ENCODE peak calls at places on chromosome 19, in eight cellular contexts. D, O, Y, J, G, Z, A and W are unnamed samples.

GRCh38 chr19:14127929-14128509 is 8.4 kb downstream of the ASF1B start:
- DNase-seq in Z (peak; percentile 55), A (no peak), D (no peak), J (no peak), Y (no peak), O (no peak), G (peak; percentile 50), W (no peak)

GRCh38 chr19:50725218-50725931 is 2.2 kb downstream of the CLEC11A start:
- DNase-seq in A (no peak), D (no peak), J (no peak), Z (no peak), G (no peak), Y (no peak), O (no peak), W (no peak)

GRCh38 chr19:5949792-5950305 is 28.1 kb downstream of the RANBP3 start:
- DNase-seq in G (no peak), Y (no peak), Z (peak; percentile 58), D (no peak), J (no peak), O (no peak), A (no peak), W (no peak)

GRCh38 chr19:15249560-15249874 is 17.3 kb upstream of the EPHX3 start:
- DNase-seq in A (no peak), Y (no peak), J (no peak), G (no peak), O (no peak), Z (no peak), D (no peak), W (no peak)

GRCh38 chr19:13729859-13730258 is 34.5 kb upstream of the MRI1 start:
- DNase-seq in J (no peak), G (no peak), D (no peak), Y (no peak), A (peak; percentile 61), Z (no peak), O (no peak), W (no peak)

GRCh38 chr19:17021793-17022590 is 4.6 kb downstream of the CPAMD8 start:
- DNase-seq in Z (no peak), D (no peak), Y (no peak), G (peak; percentile 16), O (no peak), A (peak; percentile 26), J (no peak), W (no peak)

GRCh38 chr19:55014714-55015113 is 23.4 kb downstream of the GP6 start:
- DNase-seq in Y (no peak), Z (peak; percentile 18), J (no peak), A (no peak), O (no peak), G (no peak), D (no peak), W (peak; percentile 50)

GRCh38 chr19:4596033-4596904 is 36.8 kb upstream of the SEMA6B start:
- DNase-seq in Z (no peak), O (no peak), A (no peak), G (no peak), J (no peak), D (no peak), Y (no peak), W (peak; percentile 91)

GRCh38 chr19:50701367-50701985 is 18.1 kb downstream of the SHANK1 start:
- DNase-seq in D (no peak), J (no peak), A (no peak), Z (no peak), Y (no peak), G (no peak), O (no peak), W (no peak)

GRCh38 chr19:5850189-5850588 is 1.1 kb downstream of the FUT3 start:
- DNase-seq in Y (no peak), Z (no peak), D (no peak), J (no peak), G (peak; percentile 12), A (no peak), O (no peak), W (no peak)

GRCh38 chr19:58097783-58098681 is at the start of gene ZSCAN18:
- DNase-seq in D (peak; percentile 97), G (peak; percentile 98), Z (peak; percentile 99), A (peak; percentile 86), O (peak; percentile 52), Y (peak; percentile 61), J (peak; percentile 98), W (peak; percentile 93)

GRCh38 chr19:38139122-38139521 is 84.9 kb downstream of the DPF1 start:
- DNase-seq in D (no peak), O (no peak), G (no peak), A (no peak), Y (no peak), J (no peak), Z (no peak), W (no peak)

GRCh38 chr19:2552859-2553258 is 76.9 kb downstream of the GADD45B start:
- DNase-seq in D (peak; percentile 91), O (no peak), A (no peak), G (peak; percentile 49), J (no peak), Y (no peak), Z (no peak), W (no peak)

GRCh38 chr19:2550431-2551171 is 74.7 kb downstream of the GADD45B start:
- DNase-seq in D (no peak), A (no peak), J (no peak), G (no peak), Z (peak; percentile 40), Y (no peak), O (no peak), W (peak; percentile 72)

GRCh38 chr19:2551864-2552185 is 75.9 kb downstream of the GADD45B start:
- DNase-seq in O (no peak), A (no peak), Y (no peak), J (no peak), D (no peak), G (no peak), Z (no peak), W (no peak)

GRCh38 chr19:2549701-2550191 is 73.8 kb downstream of the GADD45B start:
- DNase-seq in Y (no peak), D (peak; percentile 71), Z (peak; percentile 81), O (no peak), G (peak; percentile 85), A (peak; percentile 88), J (peak; percentile 88), W (peak; percentile 29)

DNA sequence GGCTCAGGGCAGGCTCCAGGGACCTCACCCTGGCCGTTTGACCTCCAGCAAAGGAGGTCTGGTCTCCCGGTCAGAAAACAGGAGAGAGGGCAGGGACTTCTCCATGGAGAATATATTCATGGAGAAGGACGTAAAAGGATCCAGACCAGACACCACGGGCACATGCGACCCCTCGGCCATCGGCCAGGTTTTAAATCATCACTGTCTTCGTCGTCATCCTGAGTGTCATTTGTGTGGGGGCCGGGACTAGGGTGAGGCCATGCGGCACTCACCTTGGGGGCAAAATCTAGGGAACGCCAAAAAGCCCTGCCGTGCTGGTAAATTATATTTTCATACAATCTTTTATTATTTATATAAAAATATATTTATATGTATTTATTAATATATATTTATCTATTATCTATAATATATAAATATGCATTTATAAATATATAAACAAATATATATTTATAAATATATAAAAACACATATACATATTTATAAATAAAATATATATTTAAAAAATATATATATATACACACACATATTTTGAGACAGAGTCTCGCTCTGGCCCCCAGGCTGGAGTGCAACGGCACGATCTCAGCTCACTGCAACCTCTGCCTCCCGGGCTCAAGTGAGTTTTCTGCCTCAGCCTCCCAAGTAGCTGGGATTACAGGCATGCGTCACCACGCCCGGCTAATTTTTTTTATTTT is 75.4 kb downstream of the GADD45B start:
- DNase-seq in Y (no peak), Z (no peak), G (no peak), A (no peak), O (no peak), J (no peak), D (no peak), W (no peak)
- H3K27ac ChIP-seq in Y (peak overlapping the region; percentile 84), Z (no peak overlapping the region), G (no peak overlapping the region), A (no peak overlapping the region), O (no peak overlapping the region), J (no peak overlapping the region), D (no peak overlapping the region), W (no peak overlapping the region)

DNA sequence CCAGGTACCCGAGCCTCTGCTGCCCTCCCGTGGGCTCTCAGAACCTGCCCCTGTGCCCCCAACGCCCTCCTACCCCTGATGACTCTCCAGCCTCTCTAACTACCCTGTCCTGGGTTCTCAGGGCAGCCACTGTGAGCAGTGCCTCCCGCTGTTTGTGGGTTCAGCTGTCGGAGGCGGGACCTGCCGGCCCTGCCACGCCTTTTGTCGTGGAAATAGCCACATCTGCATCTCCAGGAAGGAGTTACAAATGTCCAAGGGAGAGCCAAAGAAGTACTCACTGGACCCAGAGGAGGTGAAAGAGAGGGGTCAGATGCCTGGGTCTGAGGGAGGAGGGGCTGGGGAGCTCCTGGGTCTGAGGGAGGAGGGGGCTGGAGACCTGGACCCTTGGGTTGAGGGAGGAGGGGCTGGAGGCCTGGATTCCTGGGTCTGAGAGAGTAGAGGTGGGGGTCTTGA is 20.0 kb downstream of the CNFN start:
- DNase-seq in Y (no peak), D (no peak), A (no peak), J (no peak), Z (no peak), O (no peak), G (no peak), W (peak; percentile 59)
- H3K27ac ChIP-seq in Y (no peak overlapping the region), D (no peak overlapping the region), A (no peak overlapping the region), J (no peak overlapping the region), Z (no peak overlapping the region), O (no peak overlapping the region), G (no peak overlapping the region), W (no peak overlapping the region)

DNA sequence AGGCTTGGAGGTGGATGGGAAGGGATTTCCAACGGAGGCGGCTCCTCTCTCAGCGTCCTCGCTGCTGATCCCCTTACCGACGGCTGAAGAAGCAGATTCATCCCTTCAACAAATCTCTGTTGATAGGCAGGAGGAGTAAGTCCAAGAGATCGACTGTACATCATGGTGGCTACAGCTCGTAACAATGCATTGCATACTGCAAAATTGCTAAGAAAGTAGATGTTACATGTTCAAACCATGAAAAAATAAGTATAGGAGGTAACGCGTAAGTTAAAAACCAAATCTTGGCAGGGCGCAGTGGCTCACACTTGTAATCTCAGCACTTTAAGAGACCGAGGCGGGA is 468 bp upstream of the SLC39A3 start:
- DNase-seq in O (no peak), Z (no peak), A (no peak), Y (no peak), J (no peak), G (no peak), D (no peak), W (no peak)
- H3K27ac ChIP-seq in O (no peak overlapping the region), Z (no peak overlapping the region), A (no peak overlapping the region), Y (no peak overlapping the region), J (no peak overlapping the region), G (no peak overlapping the region), D (no peak overlapping the region), W (no peak overlapping the region)

DNA sequence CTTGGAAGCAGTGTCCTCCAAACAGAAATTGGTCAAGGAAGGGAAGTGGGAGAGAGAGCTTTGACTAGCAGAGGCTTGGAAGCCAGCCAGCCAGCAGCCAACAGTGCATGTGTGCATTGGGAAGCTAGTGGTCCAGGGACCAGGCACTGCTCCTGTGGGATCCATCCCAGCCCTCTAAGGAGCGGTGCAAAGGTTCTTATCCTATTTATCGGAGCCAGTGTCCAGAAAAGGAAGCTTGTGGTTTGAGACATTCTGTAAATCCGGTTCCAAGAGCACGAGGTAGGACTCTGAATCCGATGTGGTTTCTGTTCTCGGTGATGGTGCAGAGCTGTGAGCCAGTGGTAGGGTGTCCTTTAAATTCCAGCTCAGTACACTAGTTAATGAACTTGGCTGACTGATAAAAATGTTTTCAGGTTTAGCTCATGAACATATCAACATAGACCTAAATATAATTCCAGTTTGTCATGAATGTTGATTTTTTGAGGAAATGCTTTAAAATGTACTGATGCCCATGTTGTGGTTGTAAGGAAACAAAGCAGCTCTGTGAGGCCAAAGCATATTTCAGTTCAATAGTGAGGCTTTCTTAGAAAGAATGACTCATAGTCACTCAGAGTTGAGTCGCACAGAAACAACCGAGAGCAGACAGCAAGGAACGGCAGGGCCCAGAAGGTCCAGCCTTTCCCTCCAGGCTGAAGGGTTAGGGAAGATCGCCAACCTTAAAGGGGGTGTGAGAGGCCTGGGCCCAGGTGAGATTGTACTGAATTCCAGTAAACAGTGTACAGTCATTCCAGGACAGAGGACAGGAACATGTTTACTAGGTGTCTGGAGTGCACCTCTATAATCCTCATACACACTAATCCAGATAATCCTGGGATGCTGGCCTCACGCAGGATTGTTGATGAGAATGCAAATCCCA is 21.5 kb upstream of the GARRE1 start:
- DNase-seq in D (peak; percentile 25), J (peak; percentile 92), O (peak; percentile 70), G (peak; percentile 47), A (peak; percentile 96), Z (peak; percentile 54), Y (peak; percentile 62), W (peak; percentile 57)
- H3K27ac ChIP-seq in D (peak overlapping the region; percentile 43), J (peak overlapping the region; percentile 84), O (peak overlapping the region; percentile 70), G (peak overlapping the region; percentile 59), A (peak overlapping the region; percentile 83), Z (no peak overlapping the region), Y (peak overlapping the region; percentile 68), W (no peak overlapping the region)